ENCODE peak calls at places on chromosomes 4 and X, in ten cellular contexts. H, J, O, R, V, K, B, L, G and F are unnamed samples. For H3K4me1 and H3K9me3, the result is how much of the 10 kb centered on the place peaks cover.

GRCh38 chr4:8385106-8385505 is 55.4 kb downstream of the ACOX3 start:
- DNase-seq in H (no peak), O (no peak), B (no peak), V (no peak), J (no peak), R (no peak), K (no peak), G (no peak), L (no peak), F (no peak)

GRCh38 chr4:16199132-16199531 is 27.1 kb downstream of the TAPT1 start:
- DNase-seq in G (no peak), L (peak), K (peak), R (peak), J (no peak), B (peak), O (no peak), H (no peak), V (no peak), F (peak)

GRCh38 chrX:26581086-26581485 is 365.1 kb downstream of the MAGEB5 start:
- DNase-seq in O (no peak), V (no peak), B (no peak), H (no peak), L (no peak), R (no peak), J (no peak), G (no peak), K (no peak), F (no peak)

GRCh38 chr4:180973894-180974293 is 1269.3 kb upstream of the TENM3 start:
- DNase-seq in G (no peak), O (no peak), V (no peak), L (no peak), H (no peak), R (no peak), K (no peak), B (no peak), J (no peak), F (no peak)

GRCh38 chr4:28369504-28369903 is 1508.9 kb downstream of the STIM2 start:
- DNase-seq in J (no peak), V (no peak), K (no peak), B (no peak), R (peak), H (no peak), O (no peak), G (no peak), L (no peak), F (peak)

GRCh38 chr4:139084425-139085093 is 69.0 kb downstream of the NOCT start:
- DNase-seq in V (no peak), O (no peak), J (no peak), G (no peak), K (no peak), B (peak), R (no peak), H (no peak), L (no peak), F (no peak)

GRCh38 chr4:118816538-118817177 is 19.3 kb downstream of the SEC24D start:
- DNase-seq in H (no peak), K (no peak), B (no peak), G (no peak), R (peak), O (no peak), V (no peak), J (no peak), L (peak), F (peak)

GRCh38 chr4:149708513-149709175 is 107.0 kb downstream of the IQCM start:
- DNase-seq in H (no peak), V (no peak), G (no peak), L (peak), R (peak), K (peak), O (no peak), B (no peak), J (no peak), F (peak)

GRCh38 chr4:166422475-166422874 is 549.4 kb downstream of the TLL1 start:
- DNase-seq in V (no peak), J (no peak), L (peak), H (no peak), K (no peak), G (no peak), R (peak), O (no peak), B (no peak), F (peak)

GRCh38 chrX:115226929-115227328 is 7.0 kb downstream of the LRCH2 start:
- DNase-seq in R (peak), V (no peak), G (peak), J (no peak), O (no peak), B (peak), H (no peak), L (no peak), K (peak), F (peak)

GRCh38 chr4:152903658-152904057 is 32.5 kb upstream of the FHDC1 start:
- DNase-seq in O (no peak), B (no peak), V (no peak), L (no peak), K (no peak), G (no peak), H (no peak), J (no peak), R (no peak), F (no peak)

GRCh38 chr4:8548731-8549351 is 31.4 kb upstream of the GPR78 start:
- DNase-seq in K (no peak), H (peak), R (no peak), V (no peak), J (no peak), B (no peak), L (no peak), G (peak), O (no peak), F (no peak)

GRCh38 chr4:7067147-7067522 is 729 bp downstream of the GRPEL1 start:
- DNase-seq in L (no peak), J (no peak), V (no peak), H (peak), K (no peak), G (no peak), R (peak), B (no peak), O (no peak), F (peak)

GRCh38 chr4:153211986-153212720 is 7.9 kb downstream of the TRIM2 start:
- DNase-seq in H (no peak), K (peak), L (peak), B (no peak), V (no peak), O (no peak), J (no peak), G (no peak), R (peak), F (peak)

GRCh38 chr4:78464265-78464664 is 87.3 kb upstream of the ANXA3 start:
- DNase-seq in O (no peak), B (no peak), V (no peak), J (no peak), R (no peak), K (no peak), H (no peak), L (no peak), G (no peak), F (no peak)

GRCh38 chr4:86319390-86319789 is 40.5 kb downstream of the MAPK10 start:
- DNase-seq in V (no peak), G (no peak), H (no peak), L (no peak), O (no peak), J (no peak), B (no peak), R (no peak), K (no peak), F (no peak)

GRCh38 chr4:102318105-102318504 is 27.2 kb downstream of the SLC39A8 start:
- DNase-seq in J (no peak), L (no peak), B (no peak), V (no peak), O (no peak), H (no peak), R (no peak), G (no peak), K (no peak), F (no peak)

GRCh38 chr4:158259955-158260575 is 49.8 kb downstream of the TMEM144 start:
- DNase-seq in R (peak), J (no peak), B (peak), V (no peak), K (peak), G (no peak), H (no peak), L (peak), O (no peak), F (peak)

GRCh38 chr4:82643994-82644730 is 82.4 kb upstream of the TMEM150C start:
- DNase-seq in L (peak), K (no peak), V (no peak), J (no peak), G (no peak), B (no peak), R (peak), O (no peak), H (no peak), F (no peak)

GRCh38 chr4:173169428-173170209 is 1.0 kb downstream of the GALNT7 start:
- DNase-seq in O (peak), L (peak), K (peak), R (peak), G (peak), V (peak), B (peak), J (peak), H (peak), F (peak)

GRCh38 chr4:153458969-153459368 is 7.2 kb upstream of the TMEM131L start:
- DNase-seq in K (no peak), L (no peak), R (no peak), B (no peak), G (no peak), V (no peak), O (no peak), H (no peak), J (no peak), F (no peak)

DNA sequence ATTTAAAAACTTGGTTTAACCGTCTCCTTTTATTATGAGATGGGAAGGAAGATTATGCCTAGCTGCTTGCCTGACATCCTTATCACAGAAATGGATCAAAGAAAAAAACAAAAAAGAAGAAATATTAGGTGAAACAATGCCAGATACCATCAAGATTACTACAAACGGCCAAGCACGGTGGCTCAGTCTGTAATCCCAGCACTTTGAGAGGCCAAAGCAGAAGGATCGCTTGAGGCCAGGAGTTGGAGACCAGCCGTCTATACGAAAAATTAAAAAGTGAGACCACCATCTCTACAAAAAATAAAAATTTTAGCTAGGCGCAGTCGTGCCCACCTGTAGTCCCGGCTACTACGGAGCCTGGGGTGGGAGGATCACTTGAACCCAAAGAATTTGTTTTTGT is 2.3 kb downstream of the FRYL start:
- DNase-seq in L (no peak), K (no peak), R (peak), V (no peak), J (no peak), H (no peak), G (no peak), B (no peak), O (no peak), F (no peak)
- H3K4me1 ChIP-seq in L (under half), K (under half), R (under half), V (under half), J (half or more), H (half or more), G (under half), B (under half), O (half or more), F (under half)

DNA sequence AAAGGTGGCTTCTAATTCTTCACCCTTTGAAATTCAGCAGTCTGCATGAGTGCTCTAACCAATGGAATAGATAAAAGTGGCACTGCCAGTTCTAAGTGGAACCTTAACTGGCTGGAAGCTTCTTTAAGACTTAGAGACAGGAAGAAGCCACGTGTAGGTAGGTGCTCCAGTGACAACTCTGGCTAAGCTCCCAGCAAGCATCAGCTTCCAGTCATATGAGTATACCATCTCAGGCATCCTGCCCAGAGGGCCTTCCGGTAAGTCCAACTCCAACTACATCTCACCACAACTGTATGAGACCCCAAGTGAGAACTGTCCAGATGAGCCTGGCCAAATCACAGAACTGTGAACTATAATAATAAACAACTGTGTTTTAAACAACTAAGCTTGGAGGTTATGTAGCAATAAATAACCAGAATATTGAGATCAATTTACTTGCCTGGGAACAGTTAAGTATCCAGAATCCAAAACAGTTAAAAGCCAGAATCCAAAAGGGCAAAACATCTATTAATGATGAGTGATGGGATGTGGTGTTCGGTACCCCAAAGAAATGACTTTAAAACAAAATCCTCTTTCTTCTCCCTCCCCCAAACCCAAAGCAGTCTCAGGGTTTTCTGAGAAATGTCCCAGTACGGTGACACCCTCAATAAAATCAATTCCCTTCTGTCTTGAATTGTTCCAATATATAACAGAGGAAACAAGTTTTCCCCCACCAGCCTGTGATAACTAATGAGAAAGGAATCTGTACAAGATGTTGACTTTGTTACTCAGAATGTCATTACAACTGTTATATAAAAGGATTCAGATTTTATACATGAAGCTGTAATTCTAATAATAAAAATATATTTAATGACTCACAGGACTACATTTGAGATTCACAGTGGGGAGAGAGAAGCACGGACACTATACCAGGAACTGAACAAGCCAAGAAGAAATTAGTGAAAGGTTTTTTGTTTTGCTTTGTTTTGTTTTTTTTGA is 4.2 kb downstream of the TSPAN5 start:
- DNase-seq in G (no peak), V (no peak), K (no peak), O (no peak), L (peak), B (no peak), H (no peak), J (no peak), R (peak), F (peak)
- H3K4me3 ChIP-seq in G (peak), V (no peak), K (no peak), O (no peak), L (peak), B (no peak), H (no peak), J (no peak), R (peak), F (peak)

DNA sequence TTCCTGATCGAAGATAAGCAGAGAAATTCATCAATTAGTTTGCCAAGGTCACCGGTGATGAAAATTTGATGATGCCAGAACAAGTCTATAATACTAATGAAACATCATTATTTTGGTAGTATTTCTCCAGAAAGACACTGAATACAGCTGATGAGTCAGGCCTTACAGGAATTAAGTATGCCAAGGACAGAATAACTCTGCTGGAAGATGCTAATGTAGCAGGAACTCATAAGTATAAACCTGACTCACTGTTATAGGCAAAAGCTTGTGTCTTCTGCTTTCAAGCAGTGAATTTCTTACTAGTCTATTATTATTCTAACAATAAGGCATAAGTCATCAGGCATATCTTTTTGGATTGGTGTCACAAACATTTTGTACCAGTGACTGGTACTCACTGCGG is 1825.2 kb upstream of the IGFBP7 start:
- DNase-seq in V (no peak), R (no peak), H (no peak), K (no peak), J (no peak), L (no peak), B (no peak), O (no peak), G (no peak), F (no peak)
- H3K9me3 ChIP-seq in V (under half), R (under half), H (under half), K (under half), J (under half), L (under half), B (under half), O (under half), G (under half), F (under half)

DNA sequence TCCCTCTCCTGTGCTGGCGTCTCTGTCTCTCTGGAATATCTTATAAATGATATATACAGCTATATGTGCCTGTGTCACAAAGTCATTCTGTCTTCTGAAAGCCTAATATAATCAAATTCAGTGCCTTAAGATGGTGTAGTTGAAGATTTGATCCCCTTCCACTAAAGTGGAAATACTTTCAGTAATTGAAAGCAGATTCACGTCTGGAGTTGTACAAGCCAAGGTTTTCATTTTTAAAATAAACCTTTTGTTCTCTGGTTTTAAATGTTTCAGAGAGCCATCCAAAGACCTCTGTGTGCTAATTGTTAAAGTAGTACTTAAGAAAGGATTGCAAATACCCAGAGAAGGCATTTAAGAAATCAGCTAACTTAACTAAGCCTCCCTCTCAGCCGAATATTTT is 206.8 kb downstream of the TENM3 start:
- DNase-seq in H (no peak), B (no peak), K (no peak), J (no peak), R (peak), O (no peak), L (no peak), V (no peak), G (no peak), F (peak)
- H3K4me1 ChIP-seq in H (under half), B (under half), K (under half), J (under half), R (under half), O (under half), L (under half), V (under half), G (under half), F (under half)

DNA sequence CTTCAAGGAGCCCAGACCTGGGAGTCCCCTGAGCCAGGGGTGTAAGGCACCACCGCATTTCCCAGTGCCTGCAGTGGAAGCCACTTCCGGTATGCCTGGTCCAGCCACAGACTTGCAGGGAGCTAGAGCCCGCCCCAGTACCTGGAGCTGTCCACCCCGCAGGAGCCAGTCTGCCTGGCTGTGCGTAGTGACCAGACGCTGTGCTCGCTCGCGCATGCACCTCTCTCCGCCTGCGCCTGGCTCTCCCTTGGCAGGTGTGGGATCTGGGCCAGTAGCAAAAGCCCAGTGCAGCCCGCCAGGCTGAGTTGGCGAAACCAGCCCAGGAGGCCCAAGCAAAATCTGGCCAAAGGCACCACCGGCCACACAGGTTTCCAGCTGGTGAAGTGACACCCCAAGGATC is 973.7 kb upstream of the AGA start:
- DNase-seq in O (no peak), H (no peak), R (no peak), V (no peak), G (no peak), L (no peak), J (no peak), K (no peak), B (no peak), F (no peak)
- H3K4me3 ChIP-seq in O (no peak), H (no peak), R (no peak), V (no peak), G (no peak), L (no peak), J (no peak), K (no peak), B (no peak), F (no peak)

GRCh38 chrX:9394212-9394611 is 70.6 kb upstream of the TBL1X start:
- DNase-seq in G (no peak), H (no peak), V (no peak), B (no peak), R (no peak), J (no peak), L (no peak), K (no peak), O (no peak), F (no peak)
- H3K9me3 ChIP-seq in G (under half), H (under half), V (under half), B (under half), R (under half), J (under half), L (under half), K (under half), O (under half), F (under half)

DNA sequence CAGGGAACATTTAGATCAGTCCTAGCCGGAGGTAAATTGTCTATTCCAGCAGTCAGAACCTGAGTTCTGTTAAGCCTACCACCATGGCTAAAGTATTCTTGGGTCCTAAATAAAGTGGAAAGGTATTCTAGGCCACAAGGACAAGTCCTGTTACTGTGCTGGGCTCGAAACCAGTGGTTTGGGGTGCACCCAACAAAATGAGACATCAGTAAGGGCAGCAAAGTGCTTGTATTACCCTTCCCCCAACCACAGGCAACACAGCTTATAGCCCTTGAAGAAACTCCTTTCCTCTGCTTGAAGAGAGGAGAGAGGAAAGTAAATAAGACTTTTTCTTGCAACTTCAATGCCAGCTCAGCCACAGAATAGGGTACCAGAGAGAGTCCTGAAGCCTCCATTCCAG is 1345.6 kb downstream of the PCDH18 start:
- DNase-seq in J (no peak), O (no peak), G (no peak), K (no peak), R (no peak), V (no peak), B (no peak), H (no peak), L (no peak), F (no peak)
- H3K4me1 ChIP-seq in J (under half), O (under half), G (under half), K (under half), R (under half), V (under half), B (under half), H (under half), L (under half), F (under half)

DNA sequence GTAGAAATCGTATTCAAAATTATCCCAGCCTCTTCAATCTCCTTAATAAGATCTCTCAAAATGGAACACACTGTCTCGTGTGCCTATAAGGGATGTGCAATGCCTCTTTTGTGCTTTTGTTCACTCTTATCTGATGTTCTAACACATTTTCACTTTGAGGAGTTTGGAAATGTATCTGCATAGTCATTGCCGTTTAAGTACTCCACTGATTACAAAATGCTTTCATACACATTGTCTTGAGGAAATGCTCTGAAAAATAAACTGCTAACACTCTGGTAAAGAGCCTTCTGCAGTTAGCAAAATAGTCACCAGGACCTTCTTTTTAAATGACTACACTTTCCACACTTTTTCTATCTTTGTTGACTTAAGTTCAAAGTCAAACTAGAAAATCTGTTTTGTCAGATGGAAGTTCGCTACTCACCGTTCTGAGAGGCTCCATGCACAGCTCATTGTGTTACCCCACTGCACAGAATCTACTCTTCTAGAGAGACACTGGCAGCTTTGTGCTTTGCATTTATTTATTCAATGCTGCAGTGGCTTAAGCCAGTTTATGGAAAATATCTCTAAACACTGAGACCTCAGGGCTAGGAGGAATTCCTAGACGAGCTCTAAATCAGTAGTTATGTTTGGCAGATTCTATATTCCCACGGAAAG is 159.0 kb downstream of the CHIC2 start:
- DNase-seq in H (no peak), R (peak), V (no peak), B (no peak), O (no peak), J (no peak), K (peak), L (no peak), G (no peak), F (peak)
- H3K4me3 ChIP-seq in H (peak), R (peak), V (no peak), B (no peak), O (no peak), J (no peak), K (no peak), L (no peak), G (no peak), F (peak)